ENCODE peak calls at places on chromosomes 16 and 17, in five cellular contexts. F is right cardiac atrium, I is A549, J is GM23338, C is lower lobe of right lung. Y is an unnamed sample. For H3K4me1, the result is how much of the 10 kb centered on the place peaks cover.

GRCh38 chr17:60947100-60947499 is 269.4 kb downstream of the BCAS3 start:
- DNase-seq in F (no peak), I (no peak), J (no peak), C (no peak), Y (no peak)

GRCh38 chr17:77131919-77132318 is 8.8 kb upstream of the SEC14L1 start:
- DNase-seq in F (no peak), I (no peak), J (no peak), C (no peak), Y (no peak)

GRCh38 chr16:57994778-57995177 is 5.7 kb downstream of the ZNF319 start:
- DNase-seq in F (peak), I (no peak), J (peak), C (peak), Y (peak)

GRCh38 chr17:44350733-44351226 is 5.7 kb downstream of the GRN start:
- DNase-seq in F (peak), I (peak), J (peak), C (peak), Y (peak)

GRCh38 chr16:15906439-15906838 is 18.0 kb upstream of the CEP20 start:
- DNase-seq in F (no peak), I (no peak), J (no peak), C (no peak), Y (no peak)

GRCh38 chr16:24036614-24037013 is 200.8 kb downstream of the PRKCB start:
- DNase-seq in F (peak), I (peak), J (peak), C (no peak), Y (peak)

GRCh38 chr17:4449736-4450135 is 16.0 kb downstream of the SPNS3 start:
- DNase-seq in F (no peak), I (no peak), J (no peak), C (peak), Y (no peak)

GRCh38 chr17:80187493-80187892 is 17.7 kb downstream of the CARD14 start:
- DNase-seq in F (peak), I (peak), J (no peak), C (peak), Y (no peak)

GRCh38 chr16:71288570-71288889 is 672 bp downstream of the CMTR2 start:
- DNase-seq in F (no peak), I (no peak), J (no peak), C (no peak), Y (no peak)

GRCh38 chr16:46762583-46762982 is 14.4 kb upstream of the MYLK3 start:
- DNase-seq in F (no peak), I (no peak), J (no peak), C (no peak), Y (no peak)

GRCh38 chr17:70158581-70158980 is 10.8 kb upstream of the KCNJ2 start:
- DNase-seq in F (no peak), I (no peak), J (no peak), C (no peak), Y (no peak)

GRCh38 chr16:81657731-81658130 is 121.4 kb upstream of the PLCG2 start:
- DNase-seq in F (no peak), I (no peak), J (no peak), C (no peak), Y (no peak)

GRCh38 chr16:24523569-24523968 is 15.8 kb upstream of the RBBP6 start:
- DNase-seq in F (no peak), I (peak), J (peak), C (no peak), Y (no peak)

GRCh38 chr17:73340093-73340596 is 28.3 kb upstream of the CDC42EP4 start:
- DNase-seq in F (peak), I (peak), J (no peak), C (peak), Y (no peak)

GRCh38 chr17:72030067-72030899 is 90.5 kb upstream of the SOX9 start:
- DNase-seq in F (peak), I (peak), J (peak), C (peak), Y (no peak)

GRCh38 chr17:1732241-1733046 is 7.9 kb downstream of the WDR81 start:
- DNase-seq in F (no peak), I (no peak), J (no peak), C (no peak), Y (no peak)

GRCh38 chr17:1730004-1730344 is 5.5 kb downstream of the WDR81 start:
- DNase-seq in F (no peak), I (no peak), J (no peak), C (no peak), Y (no peak)

GRCh38 chr17:1733047-1733357 is 8.5 kb downstream of the WDR81 start:
- DNase-seq in F (no peak), I (no peak), J (no peak), C (no peak), Y (no peak)

GRCh38 chr17:1731194-1731506 is 6.6 kb downstream of the WDR81 start:
- DNase-seq in F (no peak), I (no peak), J (no peak), C (no peak), Y (no peak)

GRCh38 chr17:1730345-1731193 is 6.1 kb downstream of the WDR81 start:
- DNase-seq in F (peak), I (no peak), J (no peak), C (peak), Y (no peak)
- H3K4me3 ChIP-seq in F (no peak), I (no peak), J (no peak), C (peak), Y (no peak)

GRCh38 chr17:17059301-17059890 is 17.1 kb downstream of the MPRIP start:
- DNase-seq in F (no peak), I (no peak), J (no peak), C (no peak), Y (no peak)
- H3K4me1 ChIP-seq in F (half or more), I (half or more), J (under half), C (half or more), Y (under half)

GRCh38 chr17:57486416-57486815 is 230.1 kb downstream of the MSI2 start:
- DNase-seq in F (no peak), I (no peak), J (no peak), C (no peak), Y (no peak)
- H3K4me3 ChIP-seq in F (no peak), I (no peak), J (no peak), C (no peak), Y (no peak)

GRCh38 chr16:722835-723633 is 2.1 kb downstream of the ANTKMT start:
- DNase-seq in F (no peak), I (no peak), J (no peak), C (no peak), Y (no peak)

GRCh38 chr16:725463-726187 is 618 bp downstream of the CCDC78 start:
- DNase-seq in F (no peak), I (no peak), J (no peak), C (no peak), Y (no peak)

GRCh38 chr16:723695-724094 is 2.5 kb downstream of the CCDC78 start:
- DNase-seq in F (no peak), I (no peak), J (no peak), C (no peak), Y (no peak)

GRCh38 chr16:725041-725376 is 1.2 kb downstream of the CCDC78 start:
- DNase-seq in F (no peak), I (no peak), J (no peak), C (no peak), Y (no peak)

DNA sequence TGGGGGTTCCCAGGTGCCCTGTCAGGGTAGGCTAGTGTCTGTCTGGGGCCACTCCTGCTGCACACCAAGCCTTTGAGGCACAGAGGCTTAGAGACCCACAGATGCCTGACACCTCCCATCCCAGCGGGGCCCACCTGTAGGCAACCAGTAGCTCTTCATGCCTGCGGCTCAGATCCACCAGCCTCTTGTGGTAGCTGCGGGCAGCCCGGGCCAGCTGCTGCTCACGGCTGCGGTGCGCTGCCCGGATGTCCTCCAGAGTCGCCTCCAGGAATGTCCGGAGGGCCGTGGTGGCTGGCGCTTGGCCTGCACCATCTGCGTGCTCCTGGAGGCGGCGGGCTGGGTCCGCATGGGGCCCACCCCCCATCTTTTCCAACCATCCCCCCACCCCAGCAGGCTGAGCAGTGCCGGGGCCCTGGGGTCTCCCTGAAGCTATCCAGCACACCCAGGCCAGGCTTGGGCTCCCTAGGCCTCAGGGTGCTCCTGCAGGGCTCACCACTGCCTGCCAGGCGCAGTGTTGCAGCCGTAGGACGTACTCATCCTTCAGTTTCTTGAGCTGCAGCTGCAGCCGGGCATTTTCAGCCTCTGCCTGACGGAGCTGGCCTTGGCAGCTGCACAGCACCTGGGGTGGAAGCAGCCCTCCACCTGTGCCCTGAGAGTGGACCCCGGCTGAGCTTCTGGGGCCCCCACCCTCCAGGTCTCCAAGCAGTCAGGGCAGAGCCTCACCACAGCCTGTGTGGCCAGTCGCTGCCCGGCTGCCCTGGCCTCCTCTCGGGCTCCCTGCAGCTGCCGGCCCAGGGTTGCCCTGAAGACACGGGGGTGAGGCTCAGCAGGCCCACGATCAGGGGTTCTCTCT is 1.8 kb downstream of the CCDC78 start:
- DNase-seq in F (no peak), I (no peak), J (no peak), C (no peak), Y (no peak)
- H3K4me1 ChIP-seq in F (under half), I (under half), J (under half), C (under half), Y (under half)

GRCh38 chr16:2005646-2006045 is 4.0 kb downstream of the ZNF598 start:
- DNase-seq in F (no peak), I (no peak), J (peak), C (no peak), Y (no peak)

GRCh38 chr16:2006317-2006716 is 3.3 kb downstream of the ZNF598 start:
- DNase-seq in F (no peak), I (no peak), J (no peak), C (no peak), Y (no peak)

GRCh38 chr16:2008009-2008526 is 1.6 kb downstream of the ZNF598 start:
- DNase-seq in F (no peak), I (no peak), J (no peak), C (no peak), Y (no peak)

GRCh38 chr16:2008631-2009301 is 855 bp downstream of the ZNF598 start:
- DNase-seq in F (no peak), I (no peak), J (no peak), C (no peak), Y (no peak)

DNA sequence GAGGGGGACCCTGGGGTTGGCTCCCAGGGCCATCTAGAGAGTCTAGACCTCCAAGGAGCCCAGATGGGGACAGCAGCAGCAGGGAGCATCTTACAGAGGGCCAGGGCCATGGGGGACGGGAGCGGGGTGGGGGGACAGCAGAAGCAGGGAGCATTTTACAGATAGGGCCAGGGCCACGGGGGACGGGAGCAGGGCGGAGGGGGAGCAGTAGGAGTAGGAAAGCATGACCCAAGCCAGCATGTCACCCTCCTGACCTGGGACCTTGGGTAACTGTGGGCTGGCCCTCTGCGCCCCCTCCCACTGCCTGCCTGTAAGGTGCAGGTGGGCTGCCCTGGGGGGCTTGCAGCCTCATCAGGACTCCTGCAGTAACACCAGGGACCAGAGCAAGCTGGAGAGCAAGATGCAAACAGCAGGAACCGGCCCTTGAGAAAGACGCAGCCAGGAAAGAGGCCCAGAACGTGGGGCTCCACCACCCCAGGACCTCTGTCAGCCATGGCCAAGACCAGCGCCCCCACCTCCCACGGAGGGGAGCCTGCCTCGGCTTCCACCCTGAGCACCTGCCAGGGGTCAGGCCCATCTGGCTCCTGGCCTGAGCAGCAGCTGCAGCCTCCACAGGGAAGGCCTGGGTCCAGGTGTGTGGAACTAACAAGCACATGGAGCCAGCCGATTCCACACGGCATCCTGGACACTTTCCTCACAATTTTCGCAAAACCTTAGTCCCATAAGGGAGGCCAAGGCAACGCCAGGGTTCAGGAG is 2.4 kb downstream of the ZNF598 start:
- DNase-seq in F (no peak), I (no peak), J (no peak), C (no peak), Y (no peak)
- H3K4me3 ChIP-seq in F (no peak), I (no peak), J (peak), C (no peak), Y (no peak)

GRCh38 chr17:75849724-75850123 is 5.4 kb downstream of the WBP2 start:
- DNase-seq in F (peak), I (no peak), J (no peak), C (no peak), Y (no peak)

GRCh38 chr17:75847595-75848522 is 3.7 kb upstream of the UNC13D start:
- DNase-seq in F (no peak), I (no peak), J (no peak), C (no peak), Y (no peak)

GRCh38 chr17:75850928-75851692 is 4.0 kb downstream of the WBP2 start:
- DNase-seq in F (peak), I (no peak), J (no peak), C (no peak), Y (no peak)

GRCh38 chr17:75848523-75849303 is 4.5 kb upstream of the UNC13D start:
- DNase-seq in F (peak), I (peak), J (peak), C (peak), Y (peak)

GRCh38 chr17:75849304-75849695 is 5.1 kb upstream of the UNC13D start:
- DNase-seq in F (no peak), I (no peak), J (no peak), C (no peak), Y (no peak)
- H3K4me1 ChIP-seq in F (under half), I (under half), J (under half), C (half or more), Y (under half)

DNA sequence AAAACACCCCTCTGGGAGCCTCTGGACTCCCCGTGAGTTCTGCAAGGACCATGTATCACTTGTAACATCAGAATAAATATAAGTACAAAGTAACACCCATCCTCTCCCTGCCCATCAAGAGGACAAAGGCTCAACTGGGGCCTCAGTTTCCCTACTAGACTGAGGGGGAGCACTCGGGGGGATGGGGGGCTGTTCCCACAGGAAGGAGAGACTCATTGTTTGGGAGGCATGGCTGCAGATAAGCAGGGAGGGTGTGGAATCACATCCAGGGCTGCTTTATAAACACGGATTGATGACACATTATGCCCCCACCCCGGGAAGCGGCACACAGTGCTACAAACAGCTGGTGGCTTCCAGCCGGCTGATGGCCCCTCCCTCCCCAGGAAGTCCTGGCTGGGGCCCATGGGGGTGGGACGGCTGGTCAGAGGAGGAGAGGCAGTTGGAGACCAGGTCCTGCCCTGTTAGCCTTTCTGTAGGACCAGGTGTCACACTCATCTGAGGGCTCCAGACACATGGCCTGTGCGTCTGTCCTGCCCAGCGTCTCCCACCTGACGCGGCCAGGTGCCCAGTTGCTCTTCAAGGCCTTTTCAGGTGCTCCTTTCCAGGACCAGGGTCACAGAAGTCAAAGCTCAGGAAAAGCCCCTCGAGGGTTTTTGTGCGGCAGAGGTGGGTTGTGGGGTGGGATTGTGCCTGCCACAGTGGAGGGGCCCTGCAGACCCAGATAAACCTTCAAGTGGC is 1.3 kb upstream of the MPG start:
- DNase-seq in F (peak), I (peak), J (no peak), C (peak), Y (no peak)
- H3K4me3 ChIP-seq in F (no peak), I (peak), J (peak), C (peak), Y (peak)

Y was measured in effector memory CD4-positive, alpha-beta T cell.